ENCODE peak calls at places on chromosomes 13 and 19, in five cellular contexts. One of them, this sample, is unnamed.

GRCh38 chr13:84208251-84208650 is 326.0 kb upstream of the SLITRK1 start:
- DNase-seq in MM.1S: peak
- DNase-seq in DND-41: no peak
- DNase-seq in gastrocnemius medialis: no peak
- DNase-seq in CD8-positive, alpha-beta T cell: no peak
- DNase-seq in this sample: no peak

GRCh38 chr19:3506384-3507340 is 551 bp downstream of the FZR1 start:
- DNase-seq in MM.1S: peak
- DNase-seq in DND-41: peak
- DNase-seq in gastrocnemius medialis: peak
- DNase-seq in CD8-positive, alpha-beta T cell: peak
- DNase-seq in this sample: peak

GRCh38 chr13:109220631-109221030 is 565.8 kb downstream of the IRS2 start:
- DNase-seq in MM.1S: no peak
- DNase-seq in DND-41: no peak
- DNase-seq in gastrocnemius medialis: no peak
- DNase-seq in CD8-positive, alpha-beta T cell: no peak
- DNase-seq in this sample: no peak

GRCh38 chr13:113596321-113597200 is 12.0 kb downstream of the TFDP1 start:
- DNase-seq in MM.1S: no peak
- DNase-seq in DND-41: no peak
- DNase-seq in gastrocnemius medialis: no peak
- DNase-seq in CD8-positive, alpha-beta T cell: no peak
- DNase-seq in this sample: peak

GRCh38 chr19:45613926-45614725 is 12.1 kb upstream of the GPR4 start:
- DNase-seq in MM.1S: peak
- DNase-seq in DND-41: no peak
- DNase-seq in gastrocnemius medialis: no peak
- DNase-seq in CD8-positive, alpha-beta T cell: no peak
- DNase-seq in this sample: no peak

GRCh38 chr13:81602236-81602635 is 1261.3 kb upstream of the SPRY2 start:
- DNase-seq in MM.1S: no peak
- DNase-seq in DND-41: no peak
- DNase-seq in gastrocnemius medialis: no peak
- DNase-seq in CD8-positive, alpha-beta T cell: no peak
- DNase-seq in this sample: no peak

GRCh38 chr19:50890422-50891252 is 17.4 kb downstream of the KLK2 start:
- DNase-seq in MM.1S: no peak
- DNase-seq in DND-41: no peak
- DNase-seq in gastrocnemius medialis: no peak
- DNase-seq in CD8-positive, alpha-beta T cell: no peak
- DNase-seq in this sample: no peak

GRCh38 chr19:12766051-12766521 is 9.3 kb downstream of the HOOK2 start:
- DNase-seq in MM.1S: peak
- DNase-seq in DND-41: peak
- DNase-seq in gastrocnemius medialis: peak
- DNase-seq in CD8-positive, alpha-beta T cell: peak
- DNase-seq in this sample: peak

GRCh38 chr19:6039541-6040225 is 61.7 kb upstream of the RANBP3 start:
- DNase-seq in MM.1S: no peak
- DNase-seq in DND-41: no peak
- DNase-seq in gastrocnemius medialis: no peak
- DNase-seq in CD8-positive, alpha-beta T cell: peak
- DNase-seq in this sample: peak

GRCh38 chr13:94947965-94948371 is 235.6 kb upstream of the SOX21 start:
- DNase-seq in MM.1S: no peak
- DNase-seq in DND-41: no peak
- DNase-seq in gastrocnemius medialis: no peak
- DNase-seq in CD8-positive, alpha-beta T cell: no peak
- DNase-seq in this sample: no peak

GRCh38 chr13:29905845-29906244 is 55.4 kb upstream of the UBL3 start:
- DNase-seq in MM.1S: no peak
- DNase-seq in DND-41: no peak
- DNase-seq in gastrocnemius medialis: no peak
- DNase-seq in CD8-positive, alpha-beta T cell: no peak
- DNase-seq in this sample: no peak

GRCh38 chr13:59547950-59548349 is 615.8 kb downstream of the DIAPH3 start:
- DNase-seq in MM.1S: no peak
- DNase-seq in DND-41: no peak
- DNase-seq in gastrocnemius medialis: no peak
- DNase-seq in CD8-positive, alpha-beta T cell: no peak
- DNase-seq in this sample: no peak

GRCh38 chr13:42996584-42996983 is 4.5 kb upstream of the EPSTI1 start:
- DNase-seq in MM.1S: no peak
- DNase-seq in DND-41: no peak
- DNase-seq in gastrocnemius medialis: no peak
- DNase-seq in CD8-positive, alpha-beta T cell: no peak
- DNase-seq in this sample: no peak

GRCh38 chr13:105655046-105655445 is 880.4 kb downstream of the EFNB2 start:
- DNase-seq in MM.1S: no peak
- DNase-seq in DND-41: no peak
- DNase-seq in gastrocnemius medialis: no peak
- DNase-seq in CD8-positive, alpha-beta T cell: no peak
- DNase-seq in this sample: no peak

GRCh38 chr19:58330458-58330857 is 3.7 kb downstream of the ZSCAN22 start:
- DNase-seq in MM.1S: no peak
- DNase-seq in DND-41: no peak
- DNase-seq in gastrocnemius medialis: no peak
- DNase-seq in CD8-positive, alpha-beta T cell: no peak
- DNase-seq in this sample: no peak

GRCh38 chr19:14502334-14503092 is 6.6 kb upstream of the GIPC1 start:
- DNase-seq in MM.1S: no peak
- DNase-seq in DND-41: no peak
- DNase-seq in gastrocnemius medialis: no peak
- DNase-seq in CD8-positive, alpha-beta T cell: no peak
- DNase-seq in this sample: no peak

GRCh38 chr13:48977973-48978372 is 2.3 kb downstream of the FNDC3A start:
- DNase-seq in MM.1S: no peak
- DNase-seq in DND-41: no peak
- DNase-seq in gastrocnemius medialis: no peak
- DNase-seq in CD8-positive, alpha-beta T cell: no peak
- DNase-seq in this sample: no peak

GRCh38 chr19:31548941-31549340 is 199.7 kb upstream of the TSHZ3 start:
- DNase-seq in MM.1S: no peak
- DNase-seq in DND-41: peak
- DNase-seq in gastrocnemius medialis: no peak
- DNase-seq in CD8-positive, alpha-beta T cell: no peak
- DNase-seq in this sample: no peak

GRCh38 chr19:51122112-51122981 is 2.4 kb upstream of the SIGLEC9 start:
- DNase-seq in MM.1S: no peak
- DNase-seq in DND-41: no peak
- DNase-seq in gastrocnemius medialis: no peak
- DNase-seq in CD8-positive, alpha-beta T cell: no peak
- DNase-seq in this sample: no peak

GRCh38 chr19:14023404-14024235 is 4.3 kb upstream of the RLN3 start:
- DNase-seq in MM.1S: no peak
- DNase-seq in DND-41: no peak
- DNase-seq in gastrocnemius medialis: no peak
- DNase-seq in CD8-positive, alpha-beta T cell: no peak
- DNase-seq in this sample: no peak

GRCh38 chr13:78020861-78021260 is 102.2 kb upstream of the EDNRB start:
- DNase-seq in MM.1S: no peak
- DNase-seq in DND-41: no peak
- DNase-seq in gastrocnemius medialis: no peak
- DNase-seq in CD8-positive, alpha-beta T cell: no peak
- DNase-seq in this sample: no peak

GRCh38 chr13:87129602-87130300 is 541.4 kb upstream of the SLITRK5 start:
- DNase-seq in MM.1S: no peak
- DNase-seq in DND-41: no peak
- DNase-seq in gastrocnemius medialis: no peak
- DNase-seq in CD8-positive, alpha-beta T cell: no peak
- DNase-seq in this sample: no peak

GRCh38 chr13:109576331-109576813 is 210.0 kb downstream of the IRS2 start:
- DNase-seq in MM.1S: no peak
- DNase-seq in DND-41: no peak
- DNase-seq in gastrocnemius medialis: no peak
- DNase-seq in CD8-positive, alpha-beta T cell: no peak
- DNase-seq in this sample: no peak

GRCh38 chr19:46404884-46405658 is 8.3 kb downstream of the CCDC8 start:
- DNase-seq in MM.1S: no peak
- DNase-seq in DND-41: no peak
- DNase-seq in gastrocnemius medialis: no peak
- DNase-seq in CD8-positive, alpha-beta T cell: no peak
- DNase-seq in this sample: no peak

GRCh38 chr19:18876865-18877264 is 19.1 kb downstream of the CERS1 start:
- DNase-seq in MM.1S: no peak
- DNase-seq in DND-41: no peak
- DNase-seq in gastrocnemius medialis: no peak
- DNase-seq in CD8-positive, alpha-beta T cell: no peak
- DNase-seq in this sample: no peak

GRCh38 chr19:13781547-13781946 is 7.3 kb downstream of the C19orf53 start:
- DNase-seq in MM.1S: no peak
- DNase-seq in DND-41: no peak
- DNase-seq in gastrocnemius medialis: peak
- DNase-seq in CD8-positive, alpha-beta T cell: no peak
- DNase-seq in this sample: peak

GRCh38 chr19:2016041-2016807 is 710 bp upstream of the BTBD2 start:
- DNase-seq in MM.1S: peak
- DNase-seq in DND-41: peak
- DNase-seq in gastrocnemius medialis: peak
- DNase-seq in CD8-positive, alpha-beta T cell: peak
- DNase-seq in this sample: peak

GRCh38 chr19:2332341-2333026 is 4.0 kb downstream of the SPPL2B start:
- DNase-seq in MM.1S: peak
- DNase-seq in DND-41: peak
- DNase-seq in gastrocnemius medialis: peak
- DNase-seq in CD8-positive, alpha-beta T cell: peak
- DNase-seq in this sample: no peak

GRCh38 chr13:113937497-113938140 is 36.3 kb downstream of the C13orf46 start:
- DNase-seq in MM.1S: no peak
- DNase-seq in DND-41: no peak
- DNase-seq in gastrocnemius medialis: no peak
- DNase-seq in CD8-positive, alpha-beta T cell: no peak
- DNase-seq in this sample: no peak

GRCh38 chr13:47859129-47859528 is 141.9 kb downstream of the SUCLA2 start:
- DNase-seq in MM.1S: no peak
- DNase-seq in DND-41: no peak
- DNase-seq in gastrocnemius medialis: no peak
- DNase-seq in CD8-positive, alpha-beta T cell: no peak
- DNase-seq in this sample: no peak

GRCh38 chr19:19540707-19541515 is 2.8 kb downstream of the CILP2 start:
- DNase-seq in MM.1S: no peak
- DNase-seq in DND-41: peak
- DNase-seq in gastrocnemius medialis: no peak
- DNase-seq in CD8-positive, alpha-beta T cell: peak
- DNase-seq in this sample: no peak

GRCh38 chr19:18219911-18220631 is 6.2 kb downstream of the PDE4C start:
- DNase-seq in MM.1S: no peak
- DNase-seq in DND-41: no peak
- DNase-seq in gastrocnemius medialis: no peak
- DNase-seq in CD8-positive, alpha-beta T cell: no peak
- DNase-seq in this sample: no peak

GRCh38 chr13:73090116-73090811 is 31.5 kb downstream of the KLF5 start:
- DNase-seq in MM.1S: peak
- DNase-seq in DND-41: peak
- DNase-seq in gastrocnemius medialis: no peak
- DNase-seq in CD8-positive, alpha-beta T cell: no peak
- DNase-seq in this sample: no peak

GRCh38 chr13:34128661-34129060 is 310.7 kb downstream of the RFC3 start:
- DNase-seq in MM.1S: no peak
- DNase-seq in DND-41: no peak
- DNase-seq in gastrocnemius medialis: no peak
- DNase-seq in CD8-positive, alpha-beta T cell: no peak
- DNase-seq in this sample: no peak

GRCh38 chr13:91401916-91402315 is 3.5 kb downstream of the GPC5 start:
- DNase-seq in MM.1S: no peak
- DNase-seq in DND-41: no peak
- DNase-seq in gastrocnemius medialis: no peak
- DNase-seq in CD8-positive, alpha-beta T cell: no peak
- DNase-seq in this sample: no peak

GRCh38 chr13:91405240-91405639 is 6.8 kb downstream of the GPC5 start:
- DNase-seq in MM.1S: no peak
- DNase-seq in DND-41: no peak
- DNase-seq in gastrocnemius medialis: no peak
- DNase-seq in CD8-positive, alpha-beta T cell: no peak
- DNase-seq in this sample: no peak

GRCh38 chr13:91409661-91410060 is 11.2 kb downstream of the GPC5 start:
- DNase-seq in MM.1S: no peak
- DNase-seq in DND-41: no peak
- DNase-seq in gastrocnemius medialis: no peak
- DNase-seq in CD8-positive, alpha-beta T cell: no peak
- DNase-seq in this sample: no peak

DNA sequence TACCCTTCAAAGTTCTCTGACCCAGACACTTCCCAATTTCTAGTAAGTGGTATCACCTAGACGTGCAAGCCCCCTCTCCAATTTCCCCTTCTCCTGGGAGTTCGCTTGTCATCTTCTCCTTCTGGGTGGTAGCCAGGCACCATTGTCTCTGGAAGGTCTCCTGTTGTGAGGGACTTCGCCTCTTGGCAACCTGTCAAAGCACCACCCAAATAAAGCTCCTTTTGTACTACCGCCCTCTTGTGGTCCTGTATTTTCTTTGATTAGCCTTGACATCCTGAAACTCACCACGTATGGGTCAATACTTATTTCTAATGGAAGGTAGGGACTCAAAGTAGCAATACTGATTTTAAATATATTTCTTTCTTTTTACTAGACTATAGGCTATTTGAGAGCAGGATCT is 8.2 kb downstream of the GPC5 start:
- DNase-seq in MM.1S: peak
- DNase-seq in DND-41: peak
- DNase-seq in gastrocnemius medialis: no peak
- DNase-seq in CD8-positive, alpha-beta T cell: no peak
- DNase-seq in this sample: no peak
- TF ChIP-seq CTCF in MM.1S: peak
- TF ChIP-seq CTCF in DND-41: peak
- TF ChIP-seq CTCF in gastrocnemius medialis: no peak
- TF ChIP-seq CTCF in CD8-positive, alpha-beta T cell: no peak
- TF ChIP-seq CTCF in this sample: no peak

GRCh38 chr19:49873834-49874233 is 3.3 kb downstream of the AKT1S1 start:
- DNase-seq in MM.1S: no peak
- DNase-seq in DND-41: no peak
- DNase-seq in gastrocnemius medialis: no peak
- DNase-seq in CD8-positive, alpha-beta T cell: no peak
- DNase-seq in this sample: no peak
- H3K27ac ChIP-seq in MM.1S: no peak
- H3K27ac ChIP-seq in DND-41: no peak
- H3K27ac ChIP-seq in gastrocnemius medialis: no peak
- H3K27ac ChIP-seq in CD8-positive, alpha-beta T cell: no peak
- H3K27ac ChIP-seq in this sample: no peak

DNA sequence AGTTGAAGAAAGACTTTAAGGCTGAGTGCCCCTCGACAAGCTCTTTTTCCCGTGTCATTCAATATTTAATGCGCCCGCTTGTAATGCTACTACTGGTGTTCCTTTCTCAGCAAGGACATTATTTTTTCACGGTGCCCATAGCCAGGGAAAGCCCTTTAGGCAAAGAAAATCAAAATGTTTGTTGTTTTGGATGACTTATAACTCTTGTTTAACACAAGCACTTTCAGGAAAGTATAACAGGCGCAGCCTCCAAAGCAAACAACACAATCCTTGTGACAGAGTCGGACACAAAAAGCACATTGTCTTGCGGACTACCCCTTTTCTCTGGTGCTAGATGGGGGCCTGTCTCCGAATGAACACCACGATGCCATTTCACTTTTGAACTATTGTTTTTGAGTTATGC is 12.4 kb downstream of the ZIC5 start:
- DNase-seq in MM.1S: no peak
- DNase-seq in DND-41: no peak
- DNase-seq in gastrocnemius medialis: no peak
- DNase-seq in CD8-positive, alpha-beta T cell: no peak
- DNase-seq in this sample: no peak
- H3K4me3 ChIP-seq in MM.1S: no peak
- H3K4me3 ChIP-seq in DND-41: no peak
- H3K4me3 ChIP-seq in gastrocnemius medialis: no peak
- H3K4me3 ChIP-seq in CD8-positive, alpha-beta T cell: no peak
- H3K4me3 ChIP-seq in this sample: peak

GRCh38 chr13:99658266-99658991 is 157.2 kb downstream of the TM9SF2 start:
- DNase-seq in MM.1S: peak
- DNase-seq in DND-41: peak
- DNase-seq in gastrocnemius medialis: no peak
- DNase-seq in CD8-positive, alpha-beta T cell: peak
- DNase-seq in this sample: no peak
- TF ChIP-seq CTCF in MM.1S: peak
- TF ChIP-seq CTCF in DND-41: peak
- TF ChIP-seq CTCF in gastrocnemius medialis: no peak
- TF ChIP-seq CTCF in CD8-positive, alpha-beta T cell: no peak
- TF ChIP-seq CTCF in this sample: no peak